ENCODE peak calls at places on chromosome 22, in nine cellular contexts. C is SJSA1; S is pancreas; O is lower lobe of right lung; H is CD8-positive, alpha-beta memory T cell; U is lung; W is effector memory CD4-positive, alpha-beta T cell; G is AG04450; Y is stomach. X is an unnamed sample. For H3K27me3, the result is how much of the 10 kb centered on the place peaks cover.

GRCh38 chr22:30754521-30754920 is 59.8 kb downstream of the OSBP2 start:
- DNase-seq in C (no peak), S (peak), O (no peak), H (no peak), U (no peak), W (no peak), G (no peak), Y (no peak), X (no peak)

GRCh38 chr22:35971418-35972119 is 57.1 kb downstream of the RBFOX2 start:
- DNase-seq in C (peak), S (no peak), O (no peak), H (no peak), U (no peak), W (no peak), G (peak), Y (no peak), X (no peak)

GRCh38 chr22:21014202-21015050 is 539 bp upstream of the P2RX6 start:
- DNase-seq in C (peak), S (peak), O (peak), H (peak), U (peak), W (peak), G (peak), Y (peak), X (peak)

GRCh38 chr22:50683086-50683993 is 10.7 kb downstream of the SHANK3 start:
- DNase-seq in C (no peak), S (no peak), O (no peak), H (no peak), U (no peak), W (no peak), G (no peak), Y (peak), X (no peak)

GRCh38 chr22:49411236-49411635 is 416.4 kb downstream of the BRD1 start:
- DNase-seq in C (no peak), S (no peak), O (no peak), H (no peak), U (no peak), W (no peak), G (no peak), Y (no peak), X (no peak)

GRCh38 chr22:50570861-50571260 is 7.4 kb downstream of the CPT1B start:
- DNase-seq in C (no peak), S (no peak), O (no peak), H (no peak), U (no peak), W (no peak), G (no peak), Y (no peak), X (no peak)

GRCh38 chr22:42808516-42808915 is 48.6 kb downstream of the ARFGAP3 start:
- DNase-seq in C (peak), S (no peak), O (no peak), H (no peak), U (peak), W (no peak), G (no peak), Y (no peak), X (no peak)

GRCh38 chr22:40616578-40616977 is 19.9 kb downstream of the MRTFA start:
- DNase-seq in C (no peak), S (no peak), O (no peak), H (no peak), U (no peak), W (no peak), G (no peak), Y (no peak), X (no peak)

GRCh38 chr22:20407829-20408228 is 13.9 kb downstream of the ZNF74 start:
- DNase-seq in C (no peak), S (no peak), O (no peak), H (no peak), U (no peak), W (no peak), G (no peak), Y (no peak), X (no peak)

GRCh38 chr22:45671051-45671782 is 417 bp upstream of the ATXN10 start:
- DNase-seq in C (no peak), S (peak), O (no peak), H (no peak), U (no peak), W (no peak), G (no peak), Y (no peak), X (peak)

GRCh38 chr22:45671783-45672563 is at the start of gene ATXN10:
- DNase-seq in C (peak), S (peak), O (peak), H (peak), U (peak), W (peak), G (no peak), Y (peak), X (peak)

GRCh38 chr22:45676024-45676423 is 4.4 kb downstream of the ATXN10 start:
- DNase-seq in C (no peak), S (no peak), O (no peak), H (no peak), U (no peak), W (no peak), G (no peak), Y (no peak), X (no peak)

GRCh38 chr22:45672564-45673481 is 1.2 kb downstream of the ATXN10 start:
- DNase-seq in C (no peak), S (no peak), O (no peak), H (no peak), U (no peak), W (no peak), G (no peak), Y (no peak), X (no peak)

DNA sequence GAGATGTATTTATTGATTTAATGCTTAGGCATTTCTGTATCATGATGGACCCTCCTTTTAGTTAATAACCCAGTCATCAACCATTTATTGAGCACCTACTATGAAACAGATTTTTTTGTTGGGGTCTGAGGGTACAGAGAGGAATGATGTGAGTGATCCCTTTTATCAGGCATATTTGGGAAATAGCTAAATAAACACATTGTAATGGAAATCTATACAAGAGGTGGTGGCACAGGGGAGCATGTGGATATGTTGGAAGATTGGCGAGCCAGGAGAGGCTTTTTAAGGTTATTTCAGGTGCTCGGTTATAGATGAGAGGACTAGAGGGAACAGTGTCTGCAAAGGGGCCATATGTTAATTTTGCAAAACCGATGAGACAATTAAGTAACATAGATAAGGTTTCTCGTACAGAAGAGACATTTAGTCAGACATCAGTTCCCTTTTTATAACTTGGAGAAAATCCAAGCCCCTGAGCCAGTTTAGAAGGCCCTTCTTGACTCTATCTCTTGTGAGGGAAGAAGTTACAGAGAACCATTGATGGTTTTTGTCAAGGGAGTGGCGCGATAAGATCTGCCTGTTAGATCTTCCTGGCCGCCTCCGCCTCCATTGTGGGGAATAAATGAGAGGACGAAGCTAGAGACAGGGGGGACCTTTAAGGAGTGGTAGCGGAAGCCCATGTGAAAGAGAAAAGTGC is 2.0 kb downstream of the ATXN10 start:
- DNase-seq in C (no peak), S (no peak), O (no peak), H (no peak), U (no peak), W (no peak), G (no peak), Y (no peak), X (no peak)
- H3K4me3 ChIP-seq in C (peak), S (no peak), O (no peak), H (no peak), U (no peak), W (no peak), G (peak), Y (no peak), X (no peak)

GRCh38 chr22:23086787-23087186 is 16.5 kb downstream of the GNAZ start:
- DNase-seq in C (no peak), S (no peak), O (no peak), H (no peak), U (no peak), W (no peak), G (no peak), Y (no peak), X (no peak)
- H3K27ac ChIP-seq in C (no peak), S (no peak), O (no peak), H (no peak), U (no peak), W (no peak), G (no peak), Y (no peak), X (no peak)

GRCh38 chr22:44205713-44206645 is 25.3 kb downstream of the PARVG start:
- DNase-seq in C (peak), S (peak), O (no peak), H (no peak), U (no peak), W (no peak), G (no peak), Y (no peak), X (no peak)
- H3K27me3 ChIP-seq in C (under half), S (under half), O (under half), H (under half), U (under half), W (under half), G (under half), Y (under half), X (under half)

DNA sequence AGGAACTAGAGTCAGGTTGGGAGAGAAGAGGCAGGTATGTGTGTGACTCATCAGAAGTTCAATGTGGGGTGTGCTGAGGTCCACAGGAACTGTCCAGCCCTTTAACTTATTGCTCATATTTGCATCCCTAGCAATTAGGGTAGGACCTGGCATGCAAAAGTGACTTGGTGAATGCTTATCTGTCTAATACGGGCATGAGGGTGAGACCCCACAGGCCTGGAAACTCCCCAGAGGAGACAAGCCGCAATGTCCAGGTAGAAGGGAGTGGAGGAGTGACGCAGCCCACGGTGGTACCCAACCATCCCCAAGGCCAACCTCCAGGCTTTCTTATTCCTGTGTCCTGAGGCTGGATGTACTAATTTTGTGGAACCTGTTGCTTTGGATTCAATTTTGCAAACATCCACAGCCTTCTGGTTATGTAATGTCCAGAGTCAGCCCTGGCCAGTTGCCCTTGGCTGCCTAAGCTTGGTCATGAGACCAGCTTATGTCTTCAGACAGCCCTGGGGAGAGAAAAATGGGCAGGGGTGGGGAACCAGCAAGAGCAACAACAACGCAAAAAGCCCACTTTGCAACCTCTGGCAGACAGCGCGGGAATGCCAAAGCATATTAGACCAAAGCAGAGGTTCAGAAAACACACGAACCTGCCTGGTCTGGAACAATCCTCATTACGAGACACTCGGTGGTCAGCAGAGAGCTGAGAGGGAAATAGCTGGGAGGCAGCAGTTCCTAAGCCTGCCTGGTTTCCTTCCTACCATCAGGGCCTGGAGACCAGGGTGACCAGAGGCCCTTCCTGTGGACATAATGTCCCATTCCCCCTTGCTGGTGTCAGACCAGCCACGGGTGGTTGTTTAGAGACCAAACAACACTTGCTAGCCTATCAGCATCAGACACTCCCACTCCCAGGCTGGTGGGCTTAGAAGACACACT is 49.3 kb downstream of the TIMP3 start:
- DNase-seq in C (no peak), S (no peak), O (no peak), H (no peak), U (peak), W (no peak), G (no peak), Y (peak), X (peak)
- H3K4me3 ChIP-seq in C (no peak), S (no peak), O (no peak), H (no peak), U (no peak), W (no peak), G (no peak), Y (no peak), X (no peak)

X was measured in psoas muscle.